ENCODE peak calls at places on chromosomes 16 and 17, in six cellular contexts. One of them, this sample, is unnamed.

GRCh38 chr16:768428-768827 is 7.9 kb downstream of the MSLN start:
- DNase-seq in epithelial cell of prostate: no peak
- DNase-seq in stimulated activated CD8-positive, alpha-beta memory T cell treated with anti-CD3 and anti-CD28 coated beads, Interleukin-15, amount 100 ng/mL, for 24 hours: no peak
- DNase-seq in tibial nerve: no peak
- DNase-seq in activated naive CD4-positive, alpha-beta T cell treated with anti-CD3 and anti-CD28 coated beads, Interleukin-2, amount 50 U/mL, for 72 hours: no peak
- DNase-seq in heart right ventricle: no peak
- DNase-seq in this sample: no peak

GRCh38 chr17:74417178-74418045 is 14.5 kb upstream of the GPRC5C start:
- DNase-seq in tibial nerve: no peak
- DNase-seq in activated naive CD4-positive, alpha-beta T cell treated with anti-CD3 and anti-CD28 coated beads, Interleukin-2, amount 50 U/mL, for 72 hours: no peak
- DNase-seq in heart right ventricle: no peak
- DNase-seq in epithelial cell of prostate: peak; percentile 72
- DNase-seq in stimulated activated CD8-positive, alpha-beta memory T cell treated with anti-CD3 and anti-CD28 coated beads, Interleukin-15, amount 100 ng/mL, for 24 hours: no peak
- DNase-seq in this sample: peak; percentile 60

GRCh38 chr17:3808701-3809100 is 7.7 kb upstream of the ITGAE start:
- DNase-seq in epithelial cell of prostate: no peak
- DNase-seq in activated naive CD4-positive, alpha-beta T cell treated with anti-CD3 and anti-CD28 coated beads, Interleukin-2, amount 50 U/mL, for 72 hours: no peak
- DNase-seq in tibial nerve: no peak
- DNase-seq in stimulated activated CD8-positive, alpha-beta memory T cell treated with anti-CD3 and anti-CD28 coated beads, Interleukin-15, amount 100 ng/mL, for 24 hours: no peak
- DNase-seq in heart right ventricle: no peak
- DNase-seq in this sample: no peak

GRCh38 chr16:30697264-30698138 is 1.5 kb upstream of the SRCAP start:
- DNase-seq in stimulated activated CD8-positive, alpha-beta memory T cell treated with anti-CD3 and anti-CD28 coated beads, Interleukin-15, amount 100 ng/mL, for 24 hours: no peak
- DNase-seq in heart right ventricle: no peak
- DNase-seq in tibial nerve: no peak
- DNase-seq in epithelial cell of prostate: peak; percentile 86
- DNase-seq in activated naive CD4-positive, alpha-beta T cell treated with anti-CD3 and anti-CD28 coated beads, Interleukin-2, amount 50 U/mL, for 72 hours: no peak
- DNase-seq in this sample: no peak

GRCh38 chr16:78448658-78449327 is 349.3 kb downstream of the WWOX start:
- DNase-seq in epithelial cell of prostate: no peak
- DNase-seq in activated naive CD4-positive, alpha-beta T cell treated with anti-CD3 and anti-CD28 coated beads, Interleukin-2, amount 50 U/mL, for 72 hours: no peak
- DNase-seq in heart right ventricle: no peak
- DNase-seq in stimulated activated CD8-positive, alpha-beta memory T cell treated with anti-CD3 and anti-CD28 coated beads, Interleukin-15, amount 100 ng/mL, for 24 hours: no peak
- DNase-seq in tibial nerve: no peak
- DNase-seq in this sample: no peak

GRCh38 chr17:62592305-62593099 is 35.0 kb upstream of the MRC2 start:
- DNase-seq in stimulated activated CD8-positive, alpha-beta memory T cell treated with anti-CD3 and anti-CD28 coated beads, Interleukin-15, amount 100 ng/mL, for 24 hours: no peak
- DNase-seq in epithelial cell of prostate: no peak
- DNase-seq in activated naive CD4-positive, alpha-beta T cell treated with anti-CD3 and anti-CD28 coated beads, Interleukin-2, amount 50 U/mL, for 72 hours: no peak
- DNase-seq in tibial nerve: no peak
- DNase-seq in heart right ventricle: no peak
- DNase-seq in this sample: peak; percentile 70

GRCh38 chr16:84138500-84138823 is 6.5 kb downstream of the HSDL1 start:
- DNase-seq in tibial nerve: no peak
- DNase-seq in epithelial cell of prostate: no peak
- DNase-seq in heart right ventricle: no peak
- DNase-seq in stimulated activated CD8-positive, alpha-beta memory T cell treated with anti-CD3 and anti-CD28 coated beads, Interleukin-15, amount 100 ng/mL, for 24 hours: no peak
- DNase-seq in activated naive CD4-positive, alpha-beta T cell treated with anti-CD3 and anti-CD28 coated beads, Interleukin-2, amount 50 U/mL, for 72 hours: no peak
- DNase-seq in this sample: no peak

GRCh38 chr17:63480826-63481487 is 4.1 kb downstream of the ACE start:
- DNase-seq in activated naive CD4-positive, alpha-beta T cell treated with anti-CD3 and anti-CD28 coated beads, Interleukin-2, amount 50 U/mL, for 72 hours: no peak
- DNase-seq in epithelial cell of prostate: no peak
- DNase-seq in tibial nerve: no peak
- DNase-seq in stimulated activated CD8-positive, alpha-beta memory T cell treated with anti-CD3 and anti-CD28 coated beads, Interleukin-15, amount 100 ng/mL, for 24 hours: no peak
- DNase-seq in heart right ventricle: no peak
- DNase-seq in this sample: no peak

GRCh38 chr17:76051071-76051467 is 21.2 kb downstream of the SRP68 start:
- DNase-seq in stimulated activated CD8-positive, alpha-beta memory T cell treated with anti-CD3 and anti-CD28 coated beads, Interleukin-15, amount 100 ng/mL, for 24 hours: no peak
- DNase-seq in heart right ventricle: no peak
- DNase-seq in epithelial cell of prostate: peak; percentile 39
- DNase-seq in tibial nerve: no peak
- DNase-seq in activated naive CD4-positive, alpha-beta T cell treated with anti-CD3 and anti-CD28 coated beads, Interleukin-2, amount 50 U/mL, for 72 hours: no peak
- DNase-seq in this sample: no peak

GRCh38 chr17:65173284-65173793 is 36.2 kb downstream of the RGS9 start:
- DNase-seq in heart right ventricle: peak; percentile 15
- DNase-seq in stimulated activated CD8-positive, alpha-beta memory T cell treated with anti-CD3 and anti-CD28 coated beads, Interleukin-15, amount 100 ng/mL, for 24 hours: peak; percentile 31
- DNase-seq in epithelial cell of prostate: no peak
- DNase-seq in activated naive CD4-positive, alpha-beta T cell treated with anti-CD3 and anti-CD28 coated beads, Interleukin-2, amount 50 U/mL, for 72 hours: peak; percentile 38
- DNase-seq in tibial nerve: no peak
- DNase-seq in this sample: no peak

GRCh38 chr17:57983446-57983845 is 4.6 kb downstream of the VEZF1 start:
- DNase-seq in tibial nerve: no peak
- DNase-seq in heart right ventricle: no peak
- DNase-seq in activated naive CD4-positive, alpha-beta T cell treated with anti-CD3 and anti-CD28 coated beads, Interleukin-2, amount 50 U/mL, for 72 hours: no peak
- DNase-seq in stimulated activated CD8-positive, alpha-beta memory T cell treated with anti-CD3 and anti-CD28 coated beads, Interleukin-15, amount 100 ng/mL, for 24 hours: no peak
- DNase-seq in epithelial cell of prostate: no peak
- DNase-seq in this sample: no peak

GRCh38 chr16:85309656-85310587 is 197.7 kb upstream of the CIBAR2 start:
- DNase-seq in activated naive CD4-positive, alpha-beta T cell treated with anti-CD3 and anti-CD28 coated beads, Interleukin-2, amount 50 U/mL, for 72 hours: no peak
- DNase-seq in tibial nerve: peak; percentile 65
- DNase-seq in heart right ventricle: no peak
- DNase-seq in epithelial cell of prostate: no peak
- DNase-seq in stimulated activated CD8-positive, alpha-beta memory T cell treated with anti-CD3 and anti-CD28 coated beads, Interleukin-15, amount 100 ng/mL, for 24 hours: no peak
- DNase-seq in this sample: no peak

GRCh38 chr17:38848557-38848891 is 5.0 kb downstream of the RPL23 start:
- DNase-seq in tibial nerve: no peak
- DNase-seq in stimulated activated CD8-positive, alpha-beta memory T cell treated with anti-CD3 and anti-CD28 coated beads, Interleukin-15, amount 100 ng/mL, for 24 hours: no peak
- DNase-seq in epithelial cell of prostate: no peak
- DNase-seq in heart right ventricle: no peak
- DNase-seq in activated naive CD4-positive, alpha-beta T cell treated with anti-CD3 and anti-CD28 coated beads, Interleukin-2, amount 50 U/mL, for 72 hours: no peak
- DNase-seq in this sample: no peak

GRCh38 chr16:85173077-85173980 is 61.1 kb upstream of the CIBAR2 start:
- DNase-seq in stimulated activated CD8-positive, alpha-beta memory T cell treated with anti-CD3 and anti-CD28 coated beads, Interleukin-15, amount 100 ng/mL, for 24 hours: no peak
- DNase-seq in heart right ventricle: no peak
- DNase-seq in activated naive CD4-positive, alpha-beta T cell treated with anti-CD3 and anti-CD28 coated beads, Interleukin-2, amount 50 U/mL, for 72 hours: no peak
- DNase-seq in tibial nerve: no peak
- DNase-seq in epithelial cell of prostate: peak; percentile 80
- DNase-seq in this sample: peak; percentile 94

GRCh38 chr17:13594310-13594709 is 7.4 kb downstream of the HS3ST3A1 start:
- DNase-seq in epithelial cell of prostate: no peak
- DNase-seq in activated naive CD4-positive, alpha-beta T cell treated with anti-CD3 and anti-CD28 coated beads, Interleukin-2, amount 50 U/mL, for 72 hours: no peak
- DNase-seq in heart right ventricle: no peak
- DNase-seq in stimulated activated CD8-positive, alpha-beta memory T cell treated with anti-CD3 and anti-CD28 coated beads, Interleukin-15, amount 100 ng/mL, for 24 hours: no peak
- DNase-seq in tibial nerve: no peak
- DNase-seq in this sample: no peak

GRCh38 chr16:3674513-3675295 is 20.2 kb downstream of the DNASE1 start:
- DNase-seq in tibial nerve: no peak
- DNase-seq in heart right ventricle: no peak
- DNase-seq in epithelial cell of prostate: no peak
- DNase-seq in stimulated activated CD8-positive, alpha-beta memory T cell treated with anti-CD3 and anti-CD28 coated beads, Interleukin-15, amount 100 ng/mL, for 24 hours: no peak
- DNase-seq in activated naive CD4-positive, alpha-beta T cell treated with anti-CD3 and anti-CD28 coated beads, Interleukin-2, amount 50 U/mL, for 72 hours: no peak
- DNase-seq in this sample: no peak

GRCh38 chr17:4548721-4549531 is 6.3 kb downstream of the MYBBP1A start:
- DNase-seq in epithelial cell of prostate: no peak
- DNase-seq in heart right ventricle: no peak
- DNase-seq in stimulated activated CD8-positive, alpha-beta memory T cell treated with anti-CD3 and anti-CD28 coated beads, Interleukin-15, amount 100 ng/mL, for 24 hours: no peak
- DNase-seq in activated naive CD4-positive, alpha-beta T cell treated with anti-CD3 and anti-CD28 coated beads, Interleukin-2, amount 50 U/mL, for 72 hours: no peak
- DNase-seq in tibial nerve: no peak
- DNase-seq in this sample: peak; percentile 92

GRCh38 chr16:67529639-67530012 is 997 bp downstream of the RIPOR1 start:
- DNase-seq in stimulated activated CD8-positive, alpha-beta memory T cell treated with anti-CD3 and anti-CD28 coated beads, Interleukin-15, amount 100 ng/mL, for 24 hours: no peak
- DNase-seq in tibial nerve: no peak
- DNase-seq in epithelial cell of prostate: no peak
- DNase-seq in activated naive CD4-positive, alpha-beta T cell treated with anti-CD3 and anti-CD28 coated beads, Interleukin-2, amount 50 U/mL, for 72 hours: no peak
- DNase-seq in heart right ventricle: no peak
- DNase-seq in this sample: no peak

GRCh38 chr16:10876799-10877341 is at the start of gene CIITA:
- DNase-seq in epithelial cell of prostate: peak; percentile 74
- DNase-seq in heart right ventricle: peak; percentile 73
- DNase-seq in activated naive CD4-positive, alpha-beta T cell treated with anti-CD3 and anti-CD28 coated beads, Interleukin-2, amount 50 U/mL, for 72 hours: peak; percentile 47
- DNase-seq in tibial nerve: peak; percentile 83
- DNase-seq in stimulated activated CD8-positive, alpha-beta memory T cell treated with anti-CD3 and anti-CD28 coated beads, Interleukin-15, amount 100 ng/mL, for 24 hours: no peak
- DNase-seq in this sample: peak; percentile 73

GRCh38 chr16:70769131-70769530 is 31.8 kb downstream of the VAC14 start:
- DNase-seq in epithelial cell of prostate: no peak
- DNase-seq in tibial nerve: no peak
- DNase-seq in heart right ventricle: no peak
- DNase-seq in activated naive CD4-positive, alpha-beta T cell treated with anti-CD3 and anti-CD28 coated beads, Interleukin-2, amount 50 U/mL, for 72 hours: no peak
- DNase-seq in stimulated activated CD8-positive, alpha-beta memory T cell treated with anti-CD3 and anti-CD28 coated beads, Interleukin-15, amount 100 ng/mL, for 24 hours: no peak
- DNase-seq in this sample: no peak

GRCh38 chr16:68335175-68335574 is 24.4 kb downstream of the PRMT7 start:
- DNase-seq in tibial nerve: no peak
- DNase-seq in stimulated activated CD8-positive, alpha-beta memory T cell treated with anti-CD3 and anti-CD28 coated beads, Interleukin-15, amount 100 ng/mL, for 24 hours: no peak
- DNase-seq in epithelial cell of prostate: no peak
- DNase-seq in heart right ventricle: no peak
- DNase-seq in activated naive CD4-positive, alpha-beta T cell treated with anti-CD3 and anti-CD28 coated beads, Interleukin-2, amount 50 U/mL, for 72 hours: no peak
- DNase-seq in this sample: no peak

GRCh38 chr16:85357924-85358505 is 245.7 kb upstream of the CIBAR2 start:
- DNase-seq in stimulated activated CD8-positive, alpha-beta memory T cell treated with anti-CD3 and anti-CD28 coated beads, Interleukin-15, amount 100 ng/mL, for 24 hours: no peak
- DNase-seq in epithelial cell of prostate: no peak
- DNase-seq in tibial nerve: no peak
- DNase-seq in activated naive CD4-positive, alpha-beta T cell treated with anti-CD3 and anti-CD28 coated beads, Interleukin-2, amount 50 U/mL, for 72 hours: no peak
- DNase-seq in heart right ventricle: no peak
- DNase-seq in this sample: no peak

GRCh38 chr17:14882131-14882530 is 383.0 kb downstream of the PMP22 start:
- DNase-seq in tibial nerve: no peak
- DNase-seq in heart right ventricle: no peak
- DNase-seq in activated naive CD4-positive, alpha-beta T cell treated with anti-CD3 and anti-CD28 coated beads, Interleukin-2, amount 50 U/mL, for 72 hours: no peak
- DNase-seq in stimulated activated CD8-positive, alpha-beta memory T cell treated with anti-CD3 and anti-CD28 coated beads, Interleukin-15, amount 100 ng/mL, for 24 hours: no peak
- DNase-seq in epithelial cell of prostate: no peak
- DNase-seq in this sample: no peak

GRCh38 chr16:25014500-25015147 is 545 bp downstream of the ARHGAP17 start:
- DNase-seq in epithelial cell of prostate: no peak
- DNase-seq in stimulated activated CD8-positive, alpha-beta memory T cell treated with anti-CD3 and anti-CD28 coated beads, Interleukin-15, amount 100 ng/mL, for 24 hours: peak; percentile 5
- DNase-seq in tibial nerve: peak; percentile 33
- DNase-seq in heart right ventricle: peak; percentile 61
- DNase-seq in activated naive CD4-positive, alpha-beta T cell treated with anti-CD3 and anti-CD28 coated beads, Interleukin-2, amount 50 U/mL, for 72 hours: peak; percentile 27
- DNase-seq in this sample: no peak

GRCh38 chr17:17739388-17740066 is 58.3 kb downstream of the RAI1 start:
- DNase-seq in stimulated activated CD8-positive, alpha-beta memory T cell treated with anti-CD3 and anti-CD28 coated beads, Interleukin-15, amount 100 ng/mL, for 24 hours: no peak
- DNase-seq in epithelial cell of prostate: no peak
- DNase-seq in tibial nerve: no peak
- DNase-seq in heart right ventricle: no peak
- DNase-seq in activated naive CD4-positive, alpha-beta T cell treated with anti-CD3 and anti-CD28 coated beads, Interleukin-2, amount 50 U/mL, for 72 hours: no peak
- DNase-seq in this sample: no peak

GRCh38 chr17:3556905-3557767 is 476 bp downstream of the TRPV3 start:
- DNase-seq in epithelial cell of prostate: no peak
- DNase-seq in activated naive CD4-positive, alpha-beta T cell treated with anti-CD3 and anti-CD28 coated beads, Interleukin-2, amount 50 U/mL, for 72 hours: no peak
- DNase-seq in heart right ventricle: no peak
- DNase-seq in stimulated activated CD8-positive, alpha-beta memory T cell treated with anti-CD3 and anti-CD28 coated beads, Interleukin-15, amount 100 ng/mL, for 24 hours: no peak
- DNase-seq in tibial nerve: no peak
- DNase-seq in this sample: peak; percentile 17

GRCh38 chr17:67514998-67515397 is 137.9 kb downstream of the PITPNC1 start:
- DNase-seq in stimulated activated CD8-positive, alpha-beta memory T cell treated with anti-CD3 and anti-CD28 coated beads, Interleukin-15, amount 100 ng/mL, for 24 hours: no peak
- DNase-seq in epithelial cell of prostate: no peak
- DNase-seq in tibial nerve: no peak
- DNase-seq in activated naive CD4-positive, alpha-beta T cell treated with anti-CD3 and anti-CD28 coated beads, Interleukin-2, amount 50 U/mL, for 72 hours: no peak
- DNase-seq in heart right ventricle: no peak
- DNase-seq in this sample: no peak

GRCh38 chr17:48825446-48826381 is 5.1 kb upstream of the CALCOCO2 start:
- DNase-seq in stimulated activated CD8-positive, alpha-beta memory T cell treated with anti-CD3 and anti-CD28 coated beads, Interleukin-15, amount 100 ng/mL, for 24 hours: no peak
- DNase-seq in tibial nerve: no peak
- DNase-seq in heart right ventricle: no peak
- DNase-seq in activated naive CD4-positive, alpha-beta T cell treated with anti-CD3 and anti-CD28 coated beads, Interleukin-2, amount 50 U/mL, for 72 hours: no peak
- DNase-seq in epithelial cell of prostate: peak; percentile 24
- DNase-seq in this sample: peak; percentile 79

GRCh38 chr17:48330386-48330785 is 99.6 kb downstream of the SKAP1 start:
- DNase-seq in heart right ventricle: no peak
- DNase-seq in stimulated activated CD8-positive, alpha-beta memory T cell treated with anti-CD3 and anti-CD28 coated beads, Interleukin-15, amount 100 ng/mL, for 24 hours: no peak
- DNase-seq in tibial nerve: no peak
- DNase-seq in activated naive CD4-positive, alpha-beta T cell treated with anti-CD3 and anti-CD28 coated beads, Interleukin-2, amount 50 U/mL, for 72 hours: no peak
- DNase-seq in epithelial cell of prostate: no peak
- DNase-seq in this sample: no peak

GRCh38 chr16:49876716-49877129 is 20.8 kb upstream of the ZNF423 start:
- DNase-seq in tibial nerve: no peak
- DNase-seq in heart right ventricle: peak; percentile 58
- DNase-seq in stimulated activated CD8-positive, alpha-beta memory T cell treated with anti-CD3 and anti-CD28 coated beads, Interleukin-15, amount 100 ng/mL, for 24 hours: no peak
- DNase-seq in epithelial cell of prostate: no peak
- DNase-seq in activated naive CD4-positive, alpha-beta T cell treated with anti-CD3 and anti-CD28 coated beads, Interleukin-2, amount 50 U/mL, for 72 hours: peak; percentile 73
- DNase-seq in this sample: no peak

GRCh38 chr17:55441544-55441943 is 19.9 kb upstream of the MMD start:
- DNase-seq in activated naive CD4-positive, alpha-beta T cell treated with anti-CD3 and anti-CD28 coated beads, Interleukin-2, amount 50 U/mL, for 72 hours: no peak
- DNase-seq in stimulated activated CD8-positive, alpha-beta memory T cell treated with anti-CD3 and anti-CD28 coated beads, Interleukin-15, amount 100 ng/mL, for 24 hours: no peak
- DNase-seq in tibial nerve: no peak
- DNase-seq in epithelial cell of prostate: no peak
- DNase-seq in heart right ventricle: no peak
- DNase-seq in this sample: no peak

GRCh38 chr16:5490499-5490898 is 392.9 kb upstream of the EEF2KMT start:
- DNase-seq in epithelial cell of prostate: no peak
- DNase-seq in activated naive CD4-positive, alpha-beta T cell treated with anti-CD3 and anti-CD28 coated beads, Interleukin-2, amount 50 U/mL, for 72 hours: peak; percentile 40
- DNase-seq in stimulated activated CD8-positive, alpha-beta memory T cell treated with anti-CD3 and anti-CD28 coated beads, Interleukin-15, amount 100 ng/mL, for 24 hours: no peak
- DNase-seq in tibial nerve: peak; percentile 5
- DNase-seq in heart right ventricle: peak; percentile 6
- DNase-seq in this sample: no peak

GRCh38 chr16:89122322-89122831 is 28.7 kb downstream of the ACSF3 start:
- DNase-seq in epithelial cell of prostate: no peak
- DNase-seq in heart right ventricle: no peak
- DNase-seq in tibial nerve: no peak
- DNase-seq in activated naive CD4-positive, alpha-beta T cell treated with anti-CD3 and anti-CD28 coated beads, Interleukin-2, amount 50 U/mL, for 72 hours: peak; percentile 36
- DNase-seq in stimulated activated CD8-positive, alpha-beta memory T cell treated with anti-CD3 and anti-CD28 coated beads, Interleukin-15, amount 100 ng/mL, for 24 hours: no peak
- DNase-seq in this sample: peak; percentile 28

GRCh38 chr17:68707032-68707431 is 105.9 kb upstream of the FAM20A start:
- DNase-seq in heart right ventricle: no peak
- DNase-seq in epithelial cell of prostate: peak; percentile 33
- DNase-seq in tibial nerve: no peak
- DNase-seq in stimulated activated CD8-positive, alpha-beta memory T cell treated with anti-CD3 and anti-CD28 coated beads, Interleukin-15, amount 100 ng/mL, for 24 hours: no peak
- DNase-seq in activated naive CD4-positive, alpha-beta T cell treated with anti-CD3 and anti-CD28 coated beads, Interleukin-2, amount 50 U/mL, for 72 hours: no peak
- DNase-seq in this sample: peak; percentile 66

GRCh38 chr17:17495448-17496188 is 577 bp downstream of the RASD1 start:
- DNase-seq in epithelial cell of prostate: no peak
- DNase-seq in tibial nerve: no peak
- DNase-seq in activated naive CD4-positive, alpha-beta T cell treated with anti-CD3 and anti-CD28 coated beads, Interleukin-2, amount 50 U/mL, for 72 hours: peak; percentile 45
- DNase-seq in heart right ventricle: no peak
- DNase-seq in stimulated activated CD8-positive, alpha-beta memory T cell treated with anti-CD3 and anti-CD28 coated beads, Interleukin-15, amount 100 ng/mL, for 24 hours: no peak
- DNase-seq in this sample: no peak

GRCh38 chr17:68103148-68103547 is 67.6 kb downstream of the KPNA2 start:
- DNase-seq in activated naive CD4-positive, alpha-beta T cell treated with anti-CD3 and anti-CD28 coated beads, Interleukin-2, amount 50 U/mL, for 72 hours: no peak
- DNase-seq in stimulated activated CD8-positive, alpha-beta memory T cell treated with anti-CD3 and anti-CD28 coated beads, Interleukin-15, amount 100 ng/mL, for 24 hours: no peak
- DNase-seq in tibial nerve: no peak
- DNase-seq in epithelial cell of prostate: no peak
- DNase-seq in heart right ventricle: no peak
- DNase-seq in this sample: no peak

GRCh38 chr17:45149669-45150603 is 1.7 kb downstream of the HEXIM1 start:
- DNase-seq in heart right ventricle: peak; percentile 74
- DNase-seq in stimulated activated CD8-positive, alpha-beta memory T cell treated with anti-CD3 and anti-CD28 coated beads, Interleukin-15, amount 100 ng/mL, for 24 hours: no peak
- DNase-seq in activated naive CD4-positive, alpha-beta T cell treated with anti-CD3 and anti-CD28 coated beads, Interleukin-2, amount 50 U/mL, for 72 hours: peak; percentile 45
- DNase-seq in tibial nerve: peak; percentile 71
- DNase-seq in epithelial cell of prostate: no peak
- DNase-seq in this sample: no peak

This sample was measured in foreskin keratinocyte.